ENCODE peak calls at places on chromosomes 4 and X, in nine cellular contexts. X, H, L, I, N, G, V, Z and E are unnamed samples.

GRCh38 chr4:4388836-4389575 is 2.1 kb downstream of the NSG1 start:
- DNase-seq in X (peak; percentile 24), H (no peak), L (no peak), I (no peak), N (no peak), G (no peak), V (no peak), Z (no peak), E (no peak)

GRCh38 chr4:140054861-140055260 is 99.1 kb downstream of the MAML3 start:
- DNase-seq in X (no peak), H (no peak), L (no peak), I (no peak), N (no peak), G (no peak), V (no peak), Z (no peak), E (no peak)

GRCh38 chr4:25539241-25539640 is 116.4 kb upstream of the SLC34A2 start:
- DNase-seq in X (no peak), H (no peak), L (no peak), I (no peak), N (no peak), G (no peak), V (no peak), Z (no peak), E (no peak)

GRCh38 chr4:155546451-155546850 is 120.2 kb upstream of the GUCY1A1 start:
- DNase-seq in X (no peak), H (no peak), L (no peak), I (no peak), N (no peak), G (no peak), V (no peak), Z (no peak), E (no peak)

GRCh38 chr4:123599061-123599919 is 202.7 kb downstream of the SPRY1 start:
- DNase-seq in X (no peak), H (peak; percentile 62), L (no peak), I (no peak), N (no peak), G (no peak), V (no peak), Z (no peak), E (no peak)

GRCh38 chr4:94561249-94562024 is 109.7 kb downstream of the PDLIM5 start:
- DNase-seq in X (no peak), H (no peak), L (no peak), I (no peak), N (no peak), G (no peak), V (no peak), Z (no peak), E (no peak)

GRCh38 chr4:15873117-15873516 is 65.4 kb downstream of the FGFBP1 start:
- DNase-seq in X (no peak), H (no peak), L (no peak), I (no peak), N (no peak), G (no peak), V (no peak), Z (no peak), E (no peak)

GRCh38 chr4:54513231-54513630 is 144.5 kb upstream of the KIT start:
- DNase-seq in X (no peak), H (peak; percentile 56), L (no peak), I (no peak), N (no peak), G (peak; percentile 66), V (no peak), Z (no peak), E (peak; percentile 38)

GRCh38 chr4:139532951-139533350 is 23.1 kb downstream of the SETD7 start:
- DNase-seq in X (no peak), H (no peak), L (no peak), I (no peak), N (peak; percentile 33), G (no peak), V (no peak), Z (no peak), E (no peak)

GRCh38 chrX:154824638-154825037 is 9.8 kb downstream of the SMIM9 start:
- DNase-seq in X (no peak), H (no peak), L (no peak), I (no peak), N (no peak), G (peak; percentile 65), V (no peak), Z (no peak), E (no peak)

GRCh38 chr4:166229799-166230198 is 356.8 kb downstream of the TLL1 start:
- DNase-seq in X (no peak), H (no peak), L (no peak), I (no peak), N (no peak), G (no peak), V (no peak), Z (no peak), E (no peak)

GRCh38 chrX:49761481-49761880 is 65.7 kb upstream of the PAGE1 start:
- DNase-seq in X (no peak), H (no peak), L (peak; percentile 11), I (no peak), N (peak; percentile 5), G (no peak), V (no peak), Z (no peak), E (no peak)

GRCh38 chr4:123997736-123998449 is 601.3 kb downstream of the SPRY1 start:
- DNase-seq in X (no peak), H (no peak), L (no peak), I (no peak), N (no peak), G (no peak), V (no peak), Z (no peak), E (no peak)

GRCh38 chr4:98728433-98728832 is 70.0 kb upstream of the TSPAN5 start:
- DNase-seq in X (no peak), H (no peak), L (no peak), I (no peak), N (no peak), G (peak; percentile 36), V (no peak), Z (no peak), E (no peak)

GRCh38 chr4:182758288-182758687 is 158.9 kb downstream of the DCTD start:
- DNase-seq in X (no peak), H (no peak), L (no peak), I (no peak), N (no peak), G (no peak), V (no peak), Z (no peak), E (no peak)

GRCh38 chrX:103792916-103793540 is 16.4 kb downstream of the PLP1 start:
- DNase-seq in X (no peak), H (peak; percentile 41), L (no peak), I (no peak), N (no peak), G (peak; percentile 13), V (no peak), Z (no peak), E (peak; percentile 18)

GRCh38 chr4:6938237-6938636 is 28.6 kb downstream of the TBC1D14 start:
- DNase-seq in X (peak; percentile 81), H (no peak), L (no peak), I (no peak), N (no peak), G (no peak), V (no peak), Z (no peak), E (no peak)

GRCh38 chrX:107205770-107206696 is at the start of the genes DNAAF6 and NUP62CL:
- DNase-seq in X (no peak), H (peak; percentile 4), L (peak; percentile 89), I (peak; percentile 89), N (peak; percentile 82), G (peak; percentile 84), V (peak; percentile 53), Z (peak; percentile 30), E (peak; percentile 11)

GRCh38 chrX:123277347-123277746 is 93.3 kb downstream of the GRIA3 start:
- DNase-seq in X (no peak), H (no peak), L (no peak), I (no peak), N (no peak), G (no peak), V (no peak), Z (no peak), E (no peak)

GRCh38 chrX:71103110-71103983 is 3.2 kb downstream of the CXorf65 start:
- DNase-seq in X (peak; percentile 59), H (no peak), L (no peak), I (no peak), N (peak; percentile 48), G (no peak), V (peak; percentile 40), Z (peak; percentile 33), E (no peak)

GRCh38 chr4:40227284-40227683 is 30.5 kb downstream of the RHOH start:
- DNase-seq in X (no peak), H (no peak), L (no peak), I (no peak), N (no peak), G (no peak), V (no peak), Z (no peak), E (no peak)

GRCh38 chr4:119099227-119099910 is 36.3 kb upstream of the MYOZ2 start:
- DNase-seq in X (no peak), H (peak; percentile 64), L (no peak), I (no peak), N (no peak), G (no peak), V (no peak), Z (no peak), E (no peak)

GRCh38 chrX:123085311-123085940 is 98.7 kb upstream of the GRIA3 start:
- DNase-seq in X (no peak), H (no peak), L (no peak), I (no peak), N (no peak), G (no peak), V (no peak), Z (no peak), E (no peak)

GRCh38 chrX:48702032-48702431 is 5.5 kb downstream of the SUV39H1 start:
- DNase-seq in X (no peak), H (no peak), L (no peak), I (no peak), N (no peak), G (no peak), V (no peak), Z (no peak), E (no peak)

GRCh38 chrX:41014776-41015175 is 70.5 kb upstream of the USP9X start:
- DNase-seq in X (no peak), H (no peak), L (peak; percentile 56), I (no peak), N (no peak), G (peak; percentile 35), V (no peak), Z (no peak), E (no peak)

GRCh38 chr4:3358660-3359059 is 65.8 kb downstream of the RGS12 start:
- DNase-seq in X (no peak), H (no peak), L (no peak), I (no peak), N (no peak), G (no peak), V (no peak), Z (no peak), E (no peak)

GRCh38 chr4:136651932-136652331 is 880.4 kb downstream of the PCDH18 start:
- DNase-seq in X (no peak), H (no peak), L (no peak), I (no peak), N (no peak), G (no peak), V (no peak), Z (no peak), E (no peak)